ENCODE peak calls at places on chromosome 5, in four cellular contexts. D, T, E and P are unnamed samples.

GRCh38 chr5:34626036-34626435 is 30.1 kb upstream of the RAI14 start:
- DNase-seq in D (no peak), T (no peak), E (no peak), P (no peak)

GRCh38 chr5:123512631-123513461 is 869 bp downstream of the CSNK1G3 start:
- DNase-seq in D (peak), T (peak), E (peak), P (no peak)

GRCh38 chr5:119363271-119363670 is 7.5 kb downstream of the TNFAIP8 start:
- DNase-seq in D (no peak), T (no peak), E (no peak), P (no peak)

GRCh38 chr5:19210886-19211285 is 777.1 kb downstream of the CDH18 start:
- DNase-seq in D (no peak), T (no peak), E (no peak), P (no peak)

GRCh38 chr5:14184725-14185124 is 41.6 kb downstream of the TRIO start:
- DNase-seq in D (no peak), T (no peak), E (no peak), P (no peak)

GRCh38 chr5:174794941-174795672 is 70.7 kb downstream of the MSX2 start:
- DNase-seq in D (peak), T (no peak), E (no peak), P (no peak)

GRCh38 chr5:105924366-105924765 is 1746.4 kb downstream of the EFNA5 start:
- DNase-seq in D (no peak), T (no peak), E (no peak), P (no peak)

GRCh38 chr5:59158637-59159391 is 575.9 kb downstream of the RAB3C start:
- DNase-seq in D (no peak), T (no peak), E (no peak), P (no peak)

GRCh38 chr5:41961736-41962135 is 36.7 kb downstream of the FBXO4 start:
- DNase-seq in D (no peak), T (no peak), E (no peak), P (no peak)

GRCh38 chr5:68730220-68731010 is 363.4 kb upstream of the SLC30A5 start:
- DNase-seq in D (no peak), T (no peak), E (no peak), P (no peak)

GRCh38 chr5:89087551-89088318 is 204.8 kb upstream of the MEF2C start:
- DNase-seq in D (peak), T (no peak), E (no peak), P (no peak)

GRCh38 chr5:169941542-169941941 is 38.8 kb downstream of the INSYN2B start:
- DNase-seq in D (no peak), T (no peak), E (no peak), P (no peak)

GRCh38 chr5:107217721-107218130 is 453.0 kb downstream of the EFNA5 start:
- DNase-seq in D (no peak), T (no peak), E (peak), P (no peak)

GRCh38 chr5:39064450-39064849 is 9.7 kb downstream of the RICTOR start:
- DNase-seq in D (no peak), T (no peak), E (no peak), P (no peak)

GRCh38 chr5:95940758-95941682 is 20.6 kb downstream of the ELL2 start:
- DNase-seq in D (peak), T (no peak), E (no peak), P (no peak)

GRCh38 chr5:95283022-95283615 is 1.8 kb downstream of the MCTP1 start:
- DNase-seq in D (peak), T (no peak), E (no peak), P (no peak)

GRCh38 chr5:153425914-153426313 is 64.6 kb upstream of the GRIA1 start:
- DNase-seq in D (no peak), T (no peak), E (no peak), P (no peak)
- TF ChIP-seq CTCF in D (peak), T (no peak), E (no peak), P (peak)

DNA sequence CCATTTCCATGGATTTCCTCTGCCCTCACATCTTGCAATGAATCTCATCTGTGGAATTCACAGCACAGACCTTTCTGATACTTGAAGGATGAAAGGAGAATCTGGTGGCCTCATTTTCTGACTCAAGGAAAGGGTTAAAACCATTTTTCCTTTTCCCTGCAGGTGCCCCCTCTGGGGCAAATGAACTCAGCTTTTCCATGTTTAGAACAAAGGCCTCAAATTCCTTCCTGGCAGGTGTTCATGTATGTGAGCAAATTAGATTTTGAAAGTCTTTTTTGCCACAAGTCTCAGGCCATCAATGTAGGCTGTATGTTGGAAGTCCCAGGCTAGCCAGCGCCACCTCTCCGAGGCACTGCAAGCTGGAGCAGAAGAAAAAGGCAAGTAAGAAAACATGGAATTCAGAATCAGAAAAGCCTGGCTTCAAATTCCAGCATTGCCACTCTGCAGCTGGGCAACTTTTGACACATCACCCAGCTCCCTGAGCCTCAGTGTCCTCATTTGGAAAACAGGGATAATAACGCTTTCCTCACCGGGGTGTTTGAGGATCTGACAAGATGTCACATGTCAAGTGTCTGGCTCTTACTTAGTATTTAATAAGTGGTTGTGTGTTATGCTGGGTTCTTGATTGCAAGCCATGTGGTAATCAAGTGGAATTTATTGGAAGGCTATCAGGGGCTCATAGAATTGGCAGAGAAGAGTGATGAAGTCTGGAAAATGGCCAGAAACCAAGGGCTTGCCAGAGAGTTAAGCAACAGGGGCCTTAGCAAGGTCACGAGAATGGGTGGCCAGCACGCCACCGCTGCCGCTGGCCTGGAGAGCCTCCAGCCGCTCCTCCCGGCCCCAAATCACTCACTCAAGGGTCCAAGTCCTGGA is 48.4 kb upstream of the SMIM23 start:
- DNase-seq in D (no peak), T (no peak), E (peak), P (no peak)
- TF ChIP-seq CTCF in D (no peak), T (no peak), E (peak), P (no peak)

DNA sequence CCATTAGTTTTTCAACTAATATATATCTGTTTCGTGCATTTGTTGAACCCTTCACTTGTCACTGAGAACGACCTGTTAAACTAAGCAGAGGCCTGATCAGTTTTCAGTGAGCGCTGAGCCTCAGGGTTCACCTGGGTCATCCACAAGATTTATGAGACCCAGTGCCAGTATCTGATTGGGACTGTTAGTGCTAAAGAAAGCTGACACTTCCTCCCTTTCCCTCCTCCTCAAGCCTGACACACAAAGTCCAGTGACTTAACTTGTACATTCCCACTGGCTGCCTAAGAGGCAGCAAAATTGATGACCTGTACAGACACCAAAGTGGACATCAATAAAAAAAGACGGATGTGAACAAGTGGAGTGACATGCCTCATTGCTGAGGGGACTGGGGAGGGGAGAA is 545.8 kb downstream of the NR2F1-AS1 start:
- DNase-seq in D (no peak), T (no peak), E (no peak), P (no peak)
- TF ChIP-seq CTCF in D (no peak), T (no peak), E (no peak), P (no peak)

DNA sequence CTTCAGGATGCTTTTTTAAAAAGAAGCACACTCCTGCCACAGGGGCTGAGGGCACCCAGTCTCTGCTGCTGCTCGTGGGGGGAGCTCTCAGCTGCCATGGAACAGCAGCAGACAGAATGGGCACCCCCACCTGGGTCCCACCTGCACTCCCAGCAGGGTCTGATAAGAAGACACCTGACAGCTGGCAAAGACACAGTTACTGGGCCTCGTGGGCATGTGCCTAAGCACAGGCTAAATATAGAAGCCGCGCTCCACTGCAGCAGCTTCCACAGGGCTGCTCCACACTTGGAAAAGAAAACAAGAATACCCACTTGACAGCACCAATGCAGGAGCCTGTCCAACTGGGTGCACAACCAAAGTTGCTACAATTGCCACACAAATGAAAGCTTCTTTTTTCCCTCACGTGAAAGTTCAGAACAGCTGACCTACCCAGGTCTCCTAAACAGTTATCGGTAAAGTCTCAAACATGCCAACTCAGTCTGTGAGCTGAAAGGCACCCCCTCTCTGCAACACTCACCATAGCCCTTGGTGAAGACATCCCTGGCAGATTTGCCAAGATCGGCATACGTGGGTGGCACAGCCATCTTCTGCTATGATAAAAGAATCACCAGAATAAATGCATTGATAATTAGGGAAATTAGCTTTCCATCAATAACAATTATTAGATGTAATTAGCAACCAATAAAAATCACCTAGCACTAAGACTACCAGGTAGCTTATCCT is 12.2 kb downstream of the VDAC1 start:
- DNase-seq in D (no peak), T (no peak), E (no peak), P (no peak)
- TF ChIP-seq CTCF in D (no peak), T (no peak), E (no peak), P (no peak)

GRCh38 chr5:157917909-157918809 is 59.2 kb upstream of the CLINT1 start:
- DNase-seq in D (peak), T (peak), E (peak), P (no peak)
- TF ChIP-seq CTCF in D (peak), T (peak), E (peak), P (peak)

GRCh38 chr5:132653716-132654115 is 4.3 kb upstream of the IL13 start:
- DNase-seq in D (peak), T (no peak), E (no peak), P (no peak)

GRCh38 chr5:132656774-132657355 is 1.1 kb upstream of the IL13 start:
- DNase-seq in D (no peak), T (peak), E (no peak), P (no peak)

GRCh38 chr5:132657676-132658382 is at the start of gene IL13:
- DNase-seq in D (no peak), T (peak), E (no peak), P (no peak)

GRCh38 chr5:132658383-132659302 is 670 bp downstream of the IL13 start:
- DNase-seq in D (no peak), T (peak), E (no peak), P (no peak)

DNA sequence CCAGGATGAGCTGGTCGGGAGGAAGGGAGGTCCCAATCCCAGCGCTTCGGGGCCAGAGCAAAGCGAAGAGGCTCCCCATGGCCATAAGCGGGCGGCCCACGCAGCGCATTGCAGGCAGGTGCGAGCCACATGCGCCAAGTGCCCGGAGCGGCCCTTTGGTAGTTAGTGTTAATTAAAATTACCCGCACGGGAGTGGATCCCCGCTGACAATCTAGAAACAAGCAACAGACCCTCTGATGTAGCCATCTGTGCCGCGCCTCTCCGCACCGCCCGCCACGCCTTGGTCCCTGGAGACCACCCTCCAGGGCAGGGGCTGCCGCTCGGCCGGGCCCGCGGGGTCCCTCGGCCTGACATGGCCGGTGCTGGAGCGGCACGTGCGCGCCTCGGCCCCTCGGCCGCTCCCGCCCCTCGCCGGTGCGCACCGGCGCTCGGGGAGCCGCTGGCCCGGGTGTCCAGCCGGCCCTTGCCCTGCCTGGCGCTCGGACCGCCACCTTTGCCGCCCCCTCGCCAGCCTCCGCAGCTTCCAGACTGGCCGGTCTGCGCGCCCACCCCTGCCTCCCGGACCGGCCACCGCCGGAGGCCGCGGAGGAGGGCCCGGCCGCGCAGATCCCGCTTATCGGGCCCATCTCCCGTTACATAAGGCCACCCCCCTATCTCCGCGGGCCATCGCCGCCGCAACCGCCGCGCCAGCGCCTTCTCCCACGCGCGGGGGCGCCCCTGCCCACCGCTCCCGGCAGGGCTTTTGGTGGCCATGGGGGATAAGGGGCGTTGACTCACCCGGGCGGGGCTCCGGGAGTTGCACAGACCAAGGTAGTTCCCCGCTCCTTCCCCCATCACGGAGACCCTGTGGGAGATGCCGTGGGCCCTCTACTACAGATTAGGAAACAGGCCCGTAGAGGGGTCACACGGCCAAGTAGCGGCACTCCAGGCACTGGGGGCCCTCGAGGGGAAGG is 1.9 kb upstream of the IL13 start:
- DNase-seq in D (peak), T (peak), E (no peak), P (no peak)
- TF ChIP-seq CTCF in D (peak), T (no peak), E (no peak), P (no peak)

DNA sequence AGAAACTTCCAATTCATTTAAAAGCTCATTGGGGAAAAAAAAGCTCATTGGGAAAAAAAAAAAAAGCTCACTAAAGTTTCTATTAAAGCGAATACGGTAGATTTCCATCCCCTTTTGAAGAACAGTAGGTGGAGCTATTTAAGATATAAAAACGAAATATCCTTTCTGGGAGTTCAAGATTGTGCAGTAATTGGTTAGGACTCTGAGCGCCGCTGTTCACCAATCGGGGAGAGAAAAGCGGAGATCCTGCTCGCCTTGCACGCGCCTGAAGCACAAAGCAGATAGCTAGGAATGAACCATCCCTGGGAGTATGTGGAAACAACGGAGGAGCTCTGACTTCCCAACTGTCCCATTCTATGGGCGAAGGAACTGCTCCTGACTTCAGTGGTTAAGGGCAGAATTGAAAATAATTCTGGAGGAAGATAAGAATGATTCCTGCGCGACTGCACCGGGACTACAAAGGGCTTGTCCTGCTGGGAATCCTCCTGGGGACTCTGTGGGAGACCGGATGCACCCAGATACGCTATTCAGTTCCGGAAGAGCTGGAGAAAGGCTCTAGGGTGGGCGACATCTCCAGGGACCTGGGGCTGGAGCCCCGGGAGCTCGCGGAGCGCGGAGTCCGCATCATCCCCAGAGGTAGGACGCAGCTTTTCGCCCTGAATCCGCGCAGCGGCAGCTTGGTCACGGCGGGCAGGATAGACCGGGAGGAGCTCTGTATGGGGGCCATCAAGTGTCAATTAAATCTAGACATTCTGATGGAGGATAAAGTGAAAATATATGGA is at the start of gene PCDHGA12:
- DNase-seq in D (no peak), T (no peak), E (no peak), P (no peak)
- TF ChIP-seq CTCF in D (no peak), T (no peak), E (peak), P (no peak)

DNA sequence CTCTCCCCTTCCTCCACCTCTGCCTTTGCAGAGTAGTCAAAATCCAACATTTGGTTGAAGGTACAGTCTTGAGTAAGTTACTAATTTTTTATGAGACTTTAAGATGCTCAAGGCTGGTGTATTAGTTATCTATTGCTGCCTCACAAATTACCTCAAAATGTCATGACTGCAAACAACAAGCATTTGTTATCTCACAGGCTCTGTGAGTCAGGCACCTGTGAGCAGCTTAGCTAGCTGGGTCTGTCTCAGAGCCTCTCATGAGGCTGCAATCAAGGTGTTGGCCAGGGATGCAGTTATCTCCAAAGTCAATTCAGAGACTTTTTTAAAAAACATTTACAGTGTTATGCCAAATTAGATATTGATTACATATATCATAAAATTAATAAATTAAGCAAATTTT is 371.3 kb upstream of the RGMB start:
- DNase-seq in D (no peak), T (no peak), E (no peak), P (no peak)
- TF ChIP-seq CTCF in D (no peak), T (no peak), E (no peak), P (no peak)

GRCh38 chr5:2801602-2802525 is 50.4 kb upstream of the IRX2 start:
- DNase-seq in D (no peak), T (no peak), E (no peak), P (no peak)

GRCh38 chr5:2806176-2806575 is 54.7 kb upstream of the IRX2 start:
- DNase-seq in D (no peak), T (no peak), E (no peak), P (no peak)

GRCh38 chr5:2803751-2804150 is 52.3 kb upstream of the IRX2 start:
- DNase-seq in D (no peak), T (no peak), E (no peak), P (no peak)

GRCh38 chr5:2802693-2803365 is 51.4 kb upstream of the IRX2 start:
- DNase-seq in D (no peak), T (no peak), E (no peak), P (no peak)

GRCh38 chr5:2805080-2805479 is 53.6 kb upstream of the IRX2 start:
- DNase-seq in D (no peak), T (no peak), E (peak), P (no peak)
- TF ChIP-seq CTCF in D (peak), T (no peak), E (peak), P (no peak)